ENCODE peak calls at places on chromosomes 13 and 19, in seven cellular contexts. J is activated CD4-positive, alpha-beta T cell treated with anti-CD3 and anti-CD28 coated beads, Interleukin-2, amount 10 ng/mL, durations not matched to agents 7 days and 5 days; I is left ventricle myocardium superior; W is GM12864; K is ascending aorta; H is T-cell; R is PC-3. M is an unnamed sample.

GRCh38 chr13:21055511-21056045 is 5.8 kb downstream of the LATS2 start:
- DNase-seq in J (no peak), I (no peak), W (no peak), K (no peak), H (no peak), R (no peak), M (no peak)

GRCh38 chr13:98632971-98633370 is 56.1 kb upstream of the STK24 start:
- DNase-seq in J (no peak), I (no peak), W (no peak), K (no peak), H (no peak), R (peak), M (no peak)

GRCh38 chr19:16244091-16244490 is 46.4 kb downstream of the AP1M1 start:
- DNase-seq in J (peak), I (no peak), W (no peak), K (no peak), H (no peak), R (no peak), M (no peak)

GRCh38 chr19:9130965-9131364 is 4.2 kb upstream of the OR7G3 start:
- DNase-seq in J (no peak), I (no peak), W (no peak), K (no peak), H (no peak), R (no peak), M (no peak)

GRCh38 chr19:48636859-48637448 is at the start of gene DBP:
- DNase-seq in J (peak), I (peak), W (no peak), K (no peak), H (no peak), R (peak), M (no peak)

GRCh38 chr13:76622336-76623045 is 263.7 kb downstream of the KCTD12 start:
- DNase-seq in J (no peak), I (peak), W (no peak), K (no peak), H (no peak), R (no peak), M (no peak)

GRCh38 chr13:23817833-23818232 is 71.4 kb downstream of the MIPEP start:
- DNase-seq in J (no peak), I (no peak), W (no peak), K (no peak), H (no peak), R (no peak), M (no peak)

GRCh38 chr19:18649371-18650047 is 12.7 kb downstream of the KLHL26 start:
- DNase-seq in J (no peak), I (peak), W (no peak), K (no peak), H (no peak), R (no peak), M (peak)

GRCh38 chr13:98565726-98566577 is 11.0 kb downstream of the STK24 start:
- DNase-seq in J (no peak), I (peak), W (no peak), K (no peak), H (no peak), R (no peak), M (no peak)

GRCh38 chr13:31485183-31485582 is 254.1 kb upstream of the RXFP2 start:
- DNase-seq in J (no peak), I (no peak), W (no peak), K (no peak), H (no peak), R (no peak), M (no peak)

GRCh38 chr13:20356437-20356836 is 124.3 kb upstream of the GJB6 start:
- DNase-seq in J (no peak), I (no peak), W (no peak), K (no peak), H (no peak), R (no peak), M (no peak)

M was measured in brain pericyte.